ENCODE peak calls at places on chromosome 11, in four cellular contexts. M is A549, V is K562, N is SK-N-SH. C is an unnamed sample.

GRCh38 chr11:59551651-59552521 is 40.5 kb downstream of the OR4D9 start:
- DNase-seq in M (no peak), V (peak), N (peak), C (no peak)

GRCh38 chr11:68267881-68268240 is 3.9 kb downstream of the C11orf24 start:
- DNase-seq in M (no peak), V (no peak), N (no peak), C (no peak)

GRCh38 chr11:2761131-2762030 is 61.6 kb upstream of the KCNQ1OT1 start:
- DNase-seq in M (no peak), V (no peak), N (no peak), C (no peak)

GRCh38 chr11:133955091-133955846 is 1.5 kb downstream of the IGSF9B start:
- DNase-seq in M (no peak), V (no peak), N (peak), C (no peak)

GRCh38 chr11:134120143-134120850 is 51.4 kb downstream of the JAM3 start:
- DNase-seq in M (no peak), V (no peak), N (no peak), C (no peak)

GRCh38 chr11:121293276-121293569 is 652 bp downstream of the SC5D start:
- DNase-seq in M (no peak), V (no peak), N (no peak), C (no peak)

GRCh38 chr11:44113572-44113971 is 18.1 kb downstream of the EXT2 start:
- DNase-seq in M (no peak), V (no peak), N (no peak), C (no peak)

GRCh38 chr11:65625628-65626342 is 10.2 kb downstream of the PCNX3 start:
- DNase-seq in M (peak), V (peak), N (peak), C (no peak)

GRCh38 chr11:80182906-80183305 is 742.1 kb upstream of the TENM4 start:
- DNase-seq in M (no peak), V (no peak), N (no peak), C (no peak)

GRCh38 chr11:100151944-100152343 is 535.1 kb upstream of the ARHGAP42 start:
- DNase-seq in M (no peak), V (no peak), N (no peak), C (no peak)

GRCh38 chr11:92123540-92123939 is 101.1 kb upstream of the FAT3 start:
- DNase-seq in M (no peak), V (no peak), N (no peak), C (no peak)

GRCh38 chr11:66184728-66185127 is 83.7 kb upstream of the RAB1B start:
- DNase-seq in M (no peak), V (no peak), N (no peak), C (no peak)

GRCh38 chr11:23509023-23509422 is 648.7 kb upstream of the CCDC179 start:
- DNase-seq in M (no peak), V (no peak), N (no peak), C (no peak)

GRCh38 chr11:31817621-31818493 is 6.7 kb upstream of the PAX6 start:
- DNase-seq in M (no peak), V (no peak), N (peak), C (no peak)

GRCh38 chr11:72826191-72826941 is 12.2 kb downstream of the ATG16L2 start:
- DNase-seq in M (no peak), V (no peak), N (no peak), C (no peak)

GRCh38 chr11:43278302-43278956 is 33.4 kb upstream of the API5 start:
- DNase-seq in M (peak), V (no peak), N (peak), C (no peak)

GRCh38 chr11:32586576-32587190 is 3.1 kb downstream of the EIF3M start:
- DNase-seq in M (peak), V (peak), N (peak), C (no peak)

GRCh38 chr11:117181586-117182550 is 3.3 kb downstream of the SIDT2 start:
- DNase-seq in M (no peak), V (no peak), N (no peak), C (no peak)

GRCh38 chr11:73997120-73997772 is 11.6 kb downstream of the UCP3 start:
- DNase-seq in M (no peak), V (no peak), N (no peak), C (no peak)

GRCh38 chr11:62105611-62106245 is 18.1 kb upstream of the INCENP start:
- DNase-seq in M (no peak), V (no peak), N (no peak), C (no peak)

GRCh38 chr11:108466405-108466804 is 924 bp downstream of the C11orf65 start:
- DNase-seq in M (no peak), V (no peak), N (no peak), C (no peak)

GRCh38 chr11:6431861-6432260 is 8.9 kb downstream of the HPX start:
- DNase-seq in M (peak), V (no peak), N (no peak), C (no peak)

GRCh38 chr11:11028017-11028692 is 170.3 kb upstream of the ZBED5 start:
- DNase-seq in M (peak), V (peak), N (peak), C (no peak)

GRCh38 chr11:63839508-63840355 is 822 bp downstream of the MARK2 start:
- DNase-seq in M (no peak), V (peak), N (no peak), C (no peak)

GRCh38 chr11:68204402-68204801 is 8.7 kb downstream of the KMT5B start:
- DNase-seq in M (no peak), V (no peak), N (no peak), C (no peak)

GRCh38 chr11:850777-851762 is 8.4 kb downstream of the TSPAN4 start:
- DNase-seq in M (no peak), V (no peak), N (peak), C (no peak)

GRCh38 chr11:120179071-120179672 is 31.7 kb upstream of the OAF start:
- DNase-seq in M (no peak), V (no peak), N (no peak), C (no peak)
- TF ChIP-seq REST in M (no peak), V (no peak), N (no peak), C (no peak)

GRCh38 chr11:112002491-112003216 is 22.6 kb upstream of the DLAT start:
- DNase-seq in M (no peak), V (no peak), N (no peak), C (no peak)

GRCh38 chr11:111999111-111999510 is 26.1 kb upstream of the DLAT start:
- DNase-seq in M (no peak), V (no peak), N (no peak), C (no peak)

GRCh38 chr11:112005422-112006094 is 19.6 kb upstream of the DLAT start:
- DNase-seq in M (no peak), V (no peak), N (no peak), C (no peak)

GRCh38 chr11:112000703-112001102 is 24.5 kb upstream of the DLAT start:
- DNase-seq in M (no peak), V (no peak), N (no peak), C (no peak)

GRCh38 chr11:112004389-112004788 is 20.8 kb upstream of the DLAT start:
- DNase-seq in M (peak), V (peak), N (peak), C (no peak)
- TF ChIP-seq RFX5 in M (no peak), V (no peak), N (no peak), C (no peak)

DNA sequence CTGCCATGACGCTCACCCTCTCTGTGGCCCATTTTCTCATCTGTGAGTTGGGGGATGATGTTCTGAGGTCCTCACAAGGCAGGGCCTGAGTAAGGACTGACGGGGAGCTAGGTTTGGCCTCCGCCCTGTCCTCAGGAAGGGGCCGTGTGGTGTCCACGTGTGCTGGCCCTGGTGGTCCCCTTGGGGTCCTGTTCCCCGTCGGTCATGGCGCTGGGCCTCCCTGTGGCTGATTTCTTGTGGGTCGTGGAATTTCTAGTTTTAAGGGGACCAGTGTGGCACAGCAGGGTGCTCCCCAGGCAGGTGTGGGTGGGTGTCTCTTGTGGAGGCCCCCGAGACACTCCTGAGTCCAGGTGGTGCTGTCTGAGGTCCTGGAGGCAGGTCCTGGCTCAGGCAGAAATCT is 5.9 kb downstream of the LINC01488 start:
- DNase-seq in M (no peak), V (no peak), N (no peak), C (no peak)
- TF ChIP-seq REST in M (no peak), V (no peak), N (peak), C (no peak)

GRCh38 chr11:96310236-96310635 is 32.8 kb downstream of the MAML2 start:
- DNase-seq in M (no peak), V (no peak), N (no peak), C (no peak)
- TF ChIP-seq RFX5 in M (no peak), V (no peak), N (no peak), C (no peak)

GRCh38 chr11:57499413-57499982 is 16.0 kb downstream of the SLC43A1 start:
- DNase-seq in M (peak), V (peak), N (peak), C (no peak)
- TF ChIP-seq REST in M (no peak), V (no peak), N (no peak), C (no peak)

GRCh38 chr11:82701847-82702520 is 31.7 kb downstream of the FAM181B start:
- DNase-seq in M (peak), V (peak), N (peak), C (no peak)
- TF ChIP-seq RFX5 in M (no peak), V (no peak), N (no peak), C (no peak)

GRCh38 chr11:9577032-9577431 is 3.6 kb downstream of the WEE1 start:
- DNase-seq in M (no peak), V (no peak), N (no peak), C (no peak)

GRCh38 chr11:9577551-9577950 is 4.1 kb downstream of the WEE1 start:
- DNase-seq in M (no peak), V (no peak), N (no peak), C (no peak)

GRCh38 chr11:9575531-9576240 is 2.2 kb downstream of the WEE1 start:
- DNase-seq in M (no peak), V (no peak), N (no peak), C (no peak)

GRCh38 chr11:9580894-9581293 is 7.4 kb downstream of the WEE1 start:
- DNase-seq in M (no peak), V (no peak), N (no peak), C (no peak)

GRCh38 chr11:9581556-9582161 is 8.2 kb downstream of the WEE1 start:
- DNase-seq in M (no peak), V (no peak), N (no peak), C (no peak)
- TF ChIP-seq REST in M (no peak), V (no peak), N (no peak), C (no peak)